ENCODE peak calls at places on chromosome 21, in seven cellular contexts. N is left ventricle myocardium inferior, U is upper lobe of left lung, V is left lung, H is IMR-90, M is MM.1S, C is psoas muscle. A is an unnamed sample. For H3K4me1, the result is how much of the 10 kb centered on the place peaks cover.

GRCh38 chr21:34611528-34611927 is 3.4 kb downstream of the RCAN1 start:
- DNase-seq in U (no peak), N (no peak), C (no peak), H (no peak), V (no peak), M (no peak), A (no peak)

GRCh38 chr21:40002978-40003377 is 135.7 kb downstream of the PCP4 start:
- DNase-seq in V (no peak), M (no peak), U (no peak), C (no peak), N (no peak), H (no peak), A (no peak)

GRCh38 chr21:34243562-34243961 is 120.2 kb upstream of the KCNE2 start:
- DNase-seq in M (peak), H (peak), V (no peak), U (peak), N (no peak), C (no peak), A (no peak)

GRCh38 chr21:25313891-25314646 is 293.2 kb downstream of the MRPL39 start:
- DNase-seq in H (peak), V (no peak), C (no peak), M (no peak), N (no peak), U (no peak), A (no peak)

GRCh38 chr21:28253378-28253777 is 739.3 kb downstream of the LTN1 start:
- DNase-seq in M (no peak), U (no peak), N (no peak), C (no peak), H (peak), V (no peak), A (no peak)

GRCh38 chr21:32209580-32209979 is 69.3 kb downstream of the MIS18A start:
- DNase-seq in H (no peak), C (no peak), M (no peak), U (no peak), N (no peak), V (no peak), A (no peak)

GRCh38 chr21:35017256-35017655 is 31.8 kb downstream of the RUNX1 start:
- DNase-seq in C (no peak), V (no peak), M (no peak), H (no peak), U (no peak), N (no peak), A (peak)

GRCh38 chr21:26388731-26389231 is 184.3 kb downstream of the CYYR1 start:
- DNase-seq in V (no peak), M (no peak), N (no peak), H (peak), C (no peak), U (no peak), A (no peak)

GRCh38 chr21:44549525-44550211 is 1.6 kb downstream of the KRTAP10-2 start:
- DNase-seq in V (no peak), C (no peak), U (no peak), N (no peak), M (no peak), H (no peak), A (peak)

GRCh38 chr21:31514598-31514997 is 144.9 kb upstream of the SOD1 start:
- DNase-seq in N (no peak), M (no peak), V (no peak), C (no peak), H (no peak), U (no peak), A (no peak)

GRCh38 chr21:44872568-44873355 is 728 bp downstream of the PTTG1IP start:
- DNase-seq in M (peak), H (peak), U (peak), N (peak), C (peak), V (peak), A (no peak)

GRCh38 chr21:18070392-18070791 is 174.2 kb upstream of the CHODL start:
- DNase-seq in C (no peak), V (no peak), U (no peak), M (no peak), N (no peak), H (no peak), A (no peak)

GRCh38 chr21:38712076-38712475 is 93.7 kb upstream of the ETS2 start:
- DNase-seq in H (peak), U (no peak), V (no peak), C (no peak), N (no peak), M (no peak), A (no peak)

GRCh38 chr21:26093094-26093493 is 77.5 kb downstream of the APP start:
- DNase-seq in N (no peak), V (no peak), H (peak), C (no peak), U (no peak), M (no peak), A (no peak)

GRCh38 chr21:33071878-33072306 is 2.0 kb downstream of the OLIG1 start:
- DNase-seq in H (peak), U (peak), C (no peak), V (no peak), N (no peak), M (peak), A (no peak)

GRCh38 chr21:26835027-26835713 is 10.0 kb downstream of the ADAMTS1 start:
- DNase-seq in U (no peak), H (peak), C (no peak), N (no peak), M (no peak), V (no peak), A (no peak)

GRCh38 chr21:33360871-33361602 is 36.3 kb downstream of the IFNAR1 start:
- DNase-seq in V (peak), M (peak), U (peak), C (peak), H (peak), N (peak), A (no peak)

GRCh38 chr21:16124397-16125130 is 394.8 kb downstream of the USP25 start:
- DNase-seq in C (no peak), N (no peak), U (no peak), V (no peak), M (no peak), H (peak), A (no peak)

GRCh38 chr21:29416268-29416667 is 117.5 kb downstream of the BACH1 start:
- DNase-seq in H (no peak), V (no peak), C (no peak), U (no peak), N (no peak), M (no peak), A (no peak)

GRCh38 chr21:39099859-39100258 is 83.4 kb downstream of the PSMG1 start:
- DNase-seq in V (no peak), U (no peak), C (no peak), H (no peak), N (no peak), M (no peak), A (no peak)

GRCh38 chr21:34800797-34801518 is 132.2 kb downstream of the CLIC6 start:
- DNase-seq in C (no peak), H (peak), M (no peak), N (no peak), V (no peak), U (no peak), A (peak)

GRCh38 chr21:17371470-17371869 is 141.4 kb upstream of the CXADR start:
- DNase-seq in M (no peak), H (peak), N (no peak), V (no peak), U (no peak), C (no peak), A (no peak)

GRCh38 chr21:43865471-43866181 is 603 bp downstream of the AGPAT3 start:
- DNase-seq in V (peak), C (peak), U (peak), M (peak), H (peak), N (peak), A (no peak)

GRCh38 chr21:25925936-25926335 is 191.2 kb downstream of the GABPA start:
- DNase-seq in M (no peak), N (no peak), U (no peak), H (peak), V (no peak), C (no peak), A (no peak)

GRCh38 chr21:43367296-43367695 is 59.6 kb downstream of the SIK1 start:
- DNase-seq in N (no peak), V (no peak), U (no peak), M (no peak), C (no peak), H (no peak), A (no peak)

GRCh38 chr21:41926807-41927171 is 27.0 kb downstream of the C2CD2 start:
- DNase-seq in U (no peak), H (no peak), C (no peak), M (no peak), V (no peak), N (no peak), A (no peak)

GRCh38 chr21:41926068-41926806 is 27.6 kb downstream of the C2CD2 start:
- DNase-seq in H (peak), M (peak), V (peak), N (no peak), C (no peak), U (peak), A (no peak)

GRCh38 chr21:41924355-41924754 is 29.5 kb downstream of the C2CD2 start:
- DNase-seq in V (no peak), C (no peak), M (no peak), U (no peak), H (peak), N (no peak), A (no peak)

GRCh38 chr21:41921089-41921819 is 32.6 kb downstream of the C2CD2 start:
- DNase-seq in V (no peak), M (no peak), U (peak), H (no peak), N (no peak), C (no peak), A (no peak)

GRCh38 chr21:41923641-41924342 is 30.0 kb downstream of the C2CD2 start:
- DNase-seq in N (peak), V (no peak), M (no peak), H (peak), U (no peak), C (no peak), A (no peak)
- H3K4me1 ChIP-seq in N (half or more), V (under half), M (under half), H (under half), U (under half), C (under half), A (under half)

GRCh38 chr21:21751286-21751685 is 753.1 kb downstream of the NCAM2 start:
- DNase-seq in N (no peak), C (no peak), H (no peak), U (no peak), M (no peak), V (no peak), A (no peak)

DNA sequence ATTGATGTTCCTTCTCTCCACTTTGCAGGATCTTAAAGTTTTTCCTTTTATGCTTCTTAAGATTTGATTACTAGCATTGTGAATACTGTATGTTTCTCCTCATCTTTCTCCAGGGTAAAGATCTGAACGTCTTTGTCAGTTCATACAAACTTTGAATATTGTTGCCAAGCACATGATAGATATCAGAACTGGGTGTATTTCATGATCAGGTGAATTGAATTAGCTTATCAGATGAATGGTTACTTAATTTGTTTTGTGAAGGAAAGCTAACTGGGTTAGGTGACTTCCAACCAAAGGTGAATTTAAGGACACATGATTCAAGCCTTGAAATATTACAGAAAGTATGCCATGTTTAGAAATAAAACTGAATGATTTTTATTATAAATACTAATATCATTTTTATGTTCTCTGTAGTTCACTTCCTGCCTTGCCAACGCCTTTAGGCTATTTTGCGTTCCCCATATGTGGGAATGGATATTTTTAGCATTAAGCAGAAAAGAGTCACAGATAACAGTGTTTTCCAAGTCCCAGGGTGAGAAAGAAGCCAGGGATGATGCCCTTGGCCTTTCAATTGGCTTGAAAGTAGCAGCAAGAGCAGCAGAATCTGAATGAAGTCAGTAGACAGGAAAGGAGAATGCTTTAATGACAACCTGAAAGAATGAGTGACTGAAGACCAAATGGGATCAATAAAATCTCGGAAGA is 752.1 kb downstream of the NCAM2 start:
- DNase-seq in M (no peak), U (no peak), C (no peak), N (no peak), V (no peak), H (no peak), A (no peak)
- H3K4me3 ChIP-seq in M (no peak), U (no peak), C (no peak), N (no peak), V (no peak), H (no peak), A (no peak)

DNA sequence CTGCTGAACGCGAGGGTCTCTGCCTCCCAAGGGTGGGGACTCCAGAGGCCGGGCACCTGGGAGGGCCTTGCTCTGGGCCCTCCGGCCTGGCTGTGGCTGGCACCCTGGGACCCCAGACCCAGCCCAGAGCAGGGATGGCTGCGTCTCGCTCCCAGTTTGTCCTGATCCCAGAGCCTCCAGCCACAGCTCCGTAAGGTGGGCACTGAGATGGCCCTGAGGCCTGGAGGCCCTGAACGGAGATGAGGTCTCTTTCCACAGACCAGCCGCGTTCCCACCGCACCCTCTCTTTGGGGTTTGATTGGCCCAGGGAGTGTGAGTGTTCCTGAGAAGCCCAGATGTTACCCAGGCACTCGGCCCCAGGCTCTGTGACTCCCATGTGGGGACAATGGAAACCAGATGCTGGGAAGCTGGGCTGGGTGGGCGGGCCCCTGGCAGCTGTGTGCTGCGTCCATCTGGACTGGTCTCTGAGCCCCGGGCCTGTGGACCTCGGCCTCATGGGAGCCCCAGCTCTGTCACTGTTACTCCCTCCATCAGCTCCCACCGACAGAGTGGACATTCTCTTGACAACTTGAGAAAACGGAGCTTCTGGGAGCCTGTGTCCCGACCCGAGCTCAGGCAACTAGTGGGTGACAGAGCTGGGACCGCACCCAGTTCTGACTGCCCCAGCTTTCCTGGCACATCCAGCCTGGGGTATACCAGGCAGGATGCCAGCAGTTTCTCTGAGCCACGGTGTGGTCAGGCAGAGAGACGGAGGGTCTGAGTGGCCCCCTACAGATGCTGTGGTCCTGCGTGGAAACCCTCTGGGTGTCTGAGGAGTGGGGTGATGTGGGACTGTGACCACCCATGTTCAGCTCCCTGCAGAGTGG is 9.8 kb upstream of the COL6A1 start:
- DNase-seq in M (no peak), H (peak), N (peak), C (peak), V (no peak), U (no peak), A (no peak)
- H3K4me1 ChIP-seq in M (under half), H (under half), N (half or more), C (under half), V (under half), U (under half), A (half or more)

DNA sequence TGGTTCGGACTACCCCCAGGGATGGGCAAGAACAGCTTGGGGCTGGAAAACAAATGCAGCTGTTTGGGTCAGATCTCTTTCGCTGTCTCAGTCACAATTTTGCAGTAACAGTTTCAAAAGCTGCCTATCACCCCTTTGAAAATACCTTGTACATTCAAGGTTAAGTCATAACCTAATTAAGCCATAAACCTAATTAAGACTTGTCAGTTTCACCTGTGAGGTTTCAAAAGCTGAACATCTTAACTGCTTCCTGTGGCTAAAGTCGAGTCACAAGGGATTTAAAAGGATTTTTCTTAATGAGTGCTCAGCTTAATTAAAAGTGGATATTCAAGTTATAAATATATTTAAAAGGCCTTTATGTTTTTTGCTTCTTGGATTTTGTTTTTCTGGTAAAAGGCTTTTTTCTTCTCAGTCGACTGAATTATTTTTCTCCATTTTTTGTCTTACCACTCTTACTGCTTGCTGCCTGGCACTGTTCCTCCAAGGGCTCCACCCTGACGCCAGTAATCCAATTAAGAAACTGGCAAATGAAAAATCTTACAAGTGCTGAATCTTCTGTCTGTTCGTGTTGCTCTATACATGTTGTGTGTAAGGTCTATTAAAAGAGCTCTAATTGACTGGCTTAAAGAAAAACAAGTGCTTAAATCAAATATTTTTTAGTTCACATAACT is 31.3 kb downstream of the CBR1 start:
- DNase-seq in U (no peak), H (no peak), M (peak), C (no peak), V (no peak), N (no peak), A (no peak)
- H3K4me3 ChIP-seq in U (no peak), H (no peak), M (no peak), C (no peak), V (no peak), N (no peak), A (no peak)

DNA sequence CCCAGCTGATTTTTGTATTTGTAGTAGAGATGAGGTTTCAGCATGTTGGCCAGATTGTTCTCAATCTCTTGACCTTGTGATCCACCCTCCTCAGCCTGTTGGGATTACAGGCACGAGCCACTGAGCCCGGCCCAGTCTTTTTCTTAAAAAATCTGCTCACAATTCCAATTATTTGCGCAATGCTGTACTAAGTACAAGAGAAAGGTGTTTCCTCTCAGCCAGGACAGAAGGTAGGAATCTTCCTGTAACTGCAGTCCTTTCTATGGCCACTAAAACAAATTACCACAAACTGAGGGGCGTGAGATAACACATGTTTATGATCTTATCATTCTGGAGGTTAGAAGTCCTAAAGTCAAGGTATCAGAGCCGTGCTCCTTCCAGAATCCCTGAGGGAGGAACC is 6.9 kb upstream of the CBR3 start:
- DNase-seq in N (no peak), U (no peak), V (no peak), M (no peak), C (no peak), H (no peak), A (no peak)
- H3K4me1 ChIP-seq in N (under half), U (under half), V (under half), M (under half), C (under half), H (under half), A (under half)

DNA sequence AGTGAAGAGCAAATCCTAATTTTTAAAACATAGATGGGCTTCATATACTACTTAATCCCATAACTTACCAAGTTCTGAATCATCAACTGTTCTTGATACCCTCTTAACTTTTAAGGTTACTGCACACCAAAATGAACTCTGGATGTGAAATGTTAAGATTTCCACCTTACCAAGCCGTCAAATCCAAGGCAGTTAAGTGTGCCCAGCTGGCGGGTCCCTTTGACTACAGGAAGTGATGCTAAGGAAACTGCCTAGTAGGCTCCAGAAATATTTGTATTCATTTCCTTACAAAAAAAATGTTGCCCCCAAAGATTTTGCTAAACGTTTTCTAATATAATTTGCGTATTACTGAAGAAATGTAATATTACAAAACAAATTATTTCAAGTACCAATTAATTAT is 10.7 kb downstream of the NRIP1 start:
- DNase-seq in N (no peak), C (no peak), M (no peak), V (no peak), U (no peak), H (no peak), A (no peak)
- H3K4me3 ChIP-seq in N (no peak), C (no peak), M (no peak), V (no peak), U (no peak), H (no peak), A (no peak)

GRCh38 chr21:37453350-37453749 is 86.8 kb downstream of the DYRK1A start:
- DNase-seq in H (no peak), C (no peak), M (no peak), N (no peak), U (no peak), V (no peak), A (no peak)
- H3K4me1 ChIP-seq in H (under half), C (half or more), M (under half), N (half or more), U (half or more), V (under half), A (half or more)